ENCODE peak calls at places on chromosomes 13 and 19, in four cellular contexts. U, E, K and P are unnamed samples.

GRCh38 chr13:23020246-23020843 is 160.4 kb upstream of the SGCG start:
- DNase-seq in U (no peak), E (no peak), K (peak; percentile 72), P (peak; percentile 53)

GRCh38 chr19:10927691-10928562 is 512 bp downstream of the YIPF2 start:
- DNase-seq in K (peak; percentile 39), U (no peak), E (no peak), P (no peak)

GRCh38 chr19:1856698-1857603 is 6.4 kb downstream of the KLF16 start:
- DNase-seq in E (peak; percentile 53), U (peak; percentile 54), K (peak; percentile 80), P (peak; percentile 60)

GRCh38 chr13:93309886-93310520 is 83.4 kb downstream of the GPC6 start:
- DNase-seq in E (no peak), K (no peak), U (no peak), P (peak; percentile 90)

GRCh38 chr13:79447741-79448140 is 33.2 kb upstream of the NDFIP2 start:
- DNase-seq in K (no peak), E (no peak), U (no peak), P (no peak)

GRCh38 chr13:80924596-80924995 is 583.7 kb upstream of the SPRY2 start:
- DNase-seq in E (no peak), K (peak; percentile 33), U (no peak), P (peak; percentile 76)

GRCh38 chr19:5547881-5548280 is 19.9 kb downstream of the TINCR start:
- DNase-seq in U (no peak), E (no peak), K (peak; percentile 25), P (peak; percentile 13)

GRCh38 chr19:13181747-13182388 is 31.7 kb downstream of the IER2 start:
- DNase-seq in U (no peak), E (no peak), K (peak; percentile 68), P (peak; percentile 25)

GRCh38 chr19:13073263-13073662 is 29.4 kb downstream of the LYL1 start:
- DNase-seq in E (no peak), U (no peak), K (no peak), P (no peak)

GRCh38 chr19:42270346-42271044 is 1.4 kb downstream of the CIC start:
- DNase-seq in K (peak; percentile 64), E (no peak), U (no peak), P (peak; percentile 70)

GRCh38 chr13:84446972-84447700 is 564.9 kb upstream of the SLITRK1 start:
- DNase-seq in U (no peak), E (no peak), K (peak; percentile 39), P (peak; percentile 73)

GRCh38 chr19:12656899-12657571 is 9.5 kb downstream of the MAN2B1 start:
- DNase-seq in E (no peak), U (no peak), K (no peak), P (no peak)

GRCh38 chr19:41427647-41428480 is 690 bp upstream of the B3GNT8 start:
- DNase-seq in U (no peak), K (no peak), E (no peak), P (no peak)

GRCh38 chr19:49680473-49681351 is 3.6 kb downstream of the PRMT1 start:
- DNase-seq in E (peak; percentile 74), K (peak; percentile 92), U (no peak), P (peak; percentile 79)

GRCh38 chr19:36198116-36198515 is 16.3 kb downstream of the ZNF565 start:
- DNase-seq in U (no peak), K (no peak), E (no peak), P (no peak)

GRCh38 chr13:29591310-29591709 is 4.2 kb downstream of the SLC7A1 start:
- DNase-seq in U (no peak), E (no peak), K (no peak), P (peak; percentile 78)

GRCh38 chr13:44425041-44425814 is 51.6 kb downstream of the SERP2 start:
- DNase-seq in E (no peak), K (no peak), U (no peak), P (peak; percentile 18)

GRCh38 chr13:28339419-28339818 is 155.5 kb downstream of the FLT1 start:
- DNase-seq in U (no peak), K (peak; percentile 61), E (no peak), P (peak; percentile 46)

GRCh38 chr13:79382545-79383275 is 23.3 kb downstream of the RBM26 start:
- DNase-seq in U (no peak), E (no peak), K (no peak), P (no peak)

GRCh38 chr19:2977001-2977685 is at the start of gene TLE6:
- DNase-seq in U (peak; percentile 74), K (peak; percentile 97), E (peak; percentile 93), P (peak; percentile 89)

GRCh38 chr13:44402902-44403719 is 29.5 kb downstream of the SERP2 start:
- DNase-seq in U (no peak), E (no peak), K (no peak), P (no peak)

GRCh38 chr13:24680258-24680920 is at the start of gene ATP12A:
- DNase-seq in E (no peak), U (no peak), K (peak; percentile 30), P (no peak)

GRCh38 chr19:29320076-29320475 is 107.1 kb upstream of the UQCRFS1 start:
- DNase-seq in E (no peak), U (no peak), K (no peak), P (no peak)

GRCh38 chr19:2462635-2463421 is 6.1 kb upstream of the LMNB2 start:
- DNase-seq in K (peak; percentile 96), U (peak; percentile 38), E (peak; percentile 38), P (peak; percentile 92)

GRCh38 chr13:104256701-104257100 is 1190.5 kb upstream of the SLC10A2 start:
- DNase-seq in U (no peak), E (no peak), K (no peak), P (no peak)

GRCh38 chr19:35044317-35045117 is 3.0 kb downstream of the HPN start:
- DNase-seq in K (peak; percentile 67), U (no peak), E (no peak), P (no peak)

GRCh38 chr13:33832872-33833271 is 14.9 kb downstream of the RFC3 start:
- DNase-seq in E (no peak), K (no peak), U (no peak), P (no peak)

GRCh38 chr13:46389985-46390384 is 2.9 kb upstream of the RUBCNL start:
- DNase-seq in K (no peak), U (no peak), E (no peak), P (no peak)

DNA sequence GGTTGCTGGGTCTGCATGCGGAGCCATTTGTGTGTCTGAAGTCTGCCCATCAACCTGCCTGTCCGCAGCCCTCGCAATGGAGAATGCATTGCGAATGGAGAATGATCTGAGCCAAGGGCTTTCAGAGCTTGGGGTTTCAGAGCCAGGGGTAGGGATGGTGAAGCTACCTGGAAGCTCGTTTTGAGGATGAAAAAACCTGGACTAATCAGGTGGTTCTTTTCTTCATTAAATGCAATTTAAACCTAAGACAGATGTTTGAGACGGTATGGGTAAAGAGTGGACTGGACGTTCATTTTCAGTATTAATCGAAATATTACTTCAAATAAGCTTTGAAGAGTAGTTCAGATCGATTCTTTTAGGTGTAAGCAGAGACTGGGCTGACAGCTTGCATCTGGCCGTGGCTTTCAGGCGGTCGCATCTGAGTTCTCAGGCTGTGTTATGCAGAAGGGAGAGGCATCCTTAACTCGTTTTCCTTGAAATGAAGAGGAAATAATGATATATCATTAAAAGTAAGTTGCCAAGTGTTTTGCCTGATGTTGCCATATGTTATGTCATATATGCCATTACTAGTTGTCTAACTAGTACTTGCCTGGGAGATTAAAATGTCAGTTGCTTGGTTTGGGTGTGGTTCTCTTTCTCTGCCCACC is 801 bp downstream of the MCF2L start:
- DNase-seq in K (no peak), U (no peak), E (no peak), P (no peak)
- H3K27me3 ChIP-seq in K (peaks cover 71% of the 10 kb centered on the region), U (peaks cover 8% of the 10 kb centered on the region), E (peaks cover 59% of the 10 kb centered on the region), P (peaks cover 37% of the 10 kb centered on the region)

GRCh38 chr13:109669956-109670355 is 116.4 kb downstream of the IRS2 start:
- DNase-seq in K (no peak), U (no peak), E (no peak), P (no peak)

GRCh38 chr13:109672545-109672944 is 113.8 kb downstream of the IRS2 start:
- DNase-seq in K (peak; percentile 51), U (no peak), E (no peak), P (no peak)

GRCh38 chr13:109673477-109673876 is 112.9 kb downstream of the IRS2 start:
- DNase-seq in E (no peak), K (peak; percentile 36), U (no peak), P (peak; percentile 6)

GRCh38 chr13:109670776-109671175 is 115.6 kb downstream of the IRS2 start:
- DNase-seq in U (no peak), K (no peak), E (no peak), P (no peak)

DNA sequence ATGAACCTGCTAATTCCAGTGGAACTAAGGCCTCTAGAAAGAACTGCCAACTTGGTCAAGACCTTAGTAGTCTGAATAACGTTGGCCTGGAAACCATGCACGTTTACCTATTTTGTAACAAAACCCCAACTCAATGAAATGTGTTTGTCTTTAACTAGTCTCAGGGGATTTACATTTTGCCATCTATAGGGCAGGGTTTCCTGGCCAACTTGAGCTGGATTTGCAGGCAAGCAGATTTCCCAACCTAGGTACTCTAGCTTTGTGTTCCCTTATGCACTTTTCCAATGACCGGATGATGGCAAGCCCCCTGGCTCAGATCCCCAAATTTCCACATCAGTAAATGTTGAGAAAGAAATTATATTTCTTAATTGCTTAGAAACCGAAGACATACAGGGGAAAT is 114.5 kb downstream of the IRS2 start:
- DNase-seq in E (no peak), K (peak; percentile 32), U (no peak), P (no peak)
- H3K27me3 ChIP-seq in E (no peaks in the 10 kb centered on the region), K (no peaks in the 10 kb centered on the region), U (no peaks in the 10 kb centered on the region), P (no peaks in the 10 kb centered on the region)

DNA sequence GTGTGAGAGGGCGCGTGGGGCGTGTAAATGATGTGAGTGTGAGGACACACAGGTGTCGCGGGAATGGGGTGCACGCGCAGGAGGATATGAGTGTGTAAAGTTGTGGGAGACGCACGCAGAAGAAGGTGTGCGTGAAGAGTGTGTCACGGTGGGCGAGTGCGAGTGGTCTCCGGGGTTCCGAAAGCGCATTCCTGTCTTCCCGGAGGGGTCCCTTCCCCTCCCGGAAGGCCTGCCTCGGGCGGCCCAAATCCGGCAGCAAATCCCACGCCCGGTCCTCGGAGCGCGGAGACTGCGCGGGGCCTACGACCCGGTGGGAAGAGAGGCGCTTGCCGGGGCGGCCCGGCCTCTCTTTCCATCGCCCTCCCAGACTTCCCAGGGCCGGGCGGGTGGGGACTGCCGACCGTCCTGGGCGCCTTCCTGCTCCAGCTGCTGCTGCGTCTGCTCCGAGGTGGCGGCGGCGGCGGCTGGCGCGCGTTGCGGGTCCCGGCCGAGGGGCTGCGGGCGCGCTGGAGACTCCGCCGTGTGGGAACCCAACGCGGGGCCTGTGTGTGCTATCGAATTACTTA is 2.1 kb downstream of the ZIC5 start:
- DNase-seq in U (no peak), K (no peak), E (no peak), P (no peak)
- H3K27me3 ChIP-seq in U (peaks cover 45% of the 10 kb centered on the region), K (peaks cover 68% of the 10 kb centered on the region), E (peaks cover 93% of the 10 kb centered on the region), P (peaks cover 16% of the 10 kb centered on the region)

GRCh38 chr19:55365922-55366321 is 2.9 kb upstream of the GARIN5B start:
- DNase-seq in K (no peak), U (no peak), E (no peak), P (no peak)

GRCh38 chr19:55366790-55367189 is 3.5 kb downstream of the IL11 start:
- DNase-seq in U (no peak), K (no peak), E (no peak), P (no peak)

GRCh38 chr19:55362990-55363716 is at the start of gene GARIN5B:
- DNase-seq in K (no peak), U (no peak), E (no peak), P (no peak)

GRCh38 chr19:55368106-55368505 is 2.2 kb downstream of the IL11 start:
- DNase-seq in E (no peak), U (no peak), K (no peak), P (no peak)

DNA sequence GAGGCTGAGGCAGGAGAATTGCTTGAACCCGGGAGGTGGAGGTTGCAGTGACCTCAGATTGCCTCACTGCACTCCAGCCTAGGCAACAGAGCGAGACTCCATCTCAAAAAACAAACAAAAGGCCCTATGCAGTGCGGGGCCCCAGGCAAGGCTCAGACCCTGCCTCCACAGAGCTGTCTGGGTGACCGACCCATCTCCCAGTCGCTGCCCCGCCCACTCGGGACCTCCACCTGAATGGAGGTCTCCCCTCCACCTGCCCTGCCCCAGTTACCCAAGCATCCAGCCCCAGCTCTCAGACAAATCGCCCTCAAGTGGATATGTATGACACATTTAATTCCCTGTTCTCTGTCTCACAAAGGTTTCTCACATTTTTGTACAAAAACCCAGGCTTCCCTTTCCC is 2.2 kb upstream of the GARIN5B start:
- DNase-seq in E (no peak), K (no peak), U (no peak), P (no peak)
- H3K27me3 ChIP-seq in E (peaks cover 28% of the 10 kb centered on the region), K (no peaks in the 10 kb centered on the region), U (peaks cover 13% of the 10 kb centered on the region), P (no peaks in the 10 kb centered on the region)